ENCODE peak calls at places on chromosomes 4 and X, in four cellular contexts. M is HTR-8/SVneo, O is NCI-H774, P is nephron progenitor cell. X is an unnamed sample.

GRCh38 chr4:77172336-77172735 is 15.3 kb downstream of the CCNG2 start:
- DNase-seq in M (peak; percentile 61), O (no peak), P (no peak), X (no peak)

GRCh38 chr4:169861592-169861991 is 103.8 kb upstream of the HPF1 start:
- DNase-seq in M (no peak), O (no peak), P (no peak), X (no peak)

GRCh38 chrX:16320765-16321355 is 153.6 kb downstream of the MAGEB17 start:
- DNase-seq in M (peak; percentile 13), O (no peak), P (no peak), X (no peak)

GRCh38 chr4:74418063-74418670 is 26.8 kb upstream of the AREG start:
- DNase-seq in M (peak; percentile 7), O (no peak), P (no peak), X (no peak)

GRCh38 chrX:66000628-66001275 is 39.1 kb downstream of the VSIG4 start:
- DNase-seq in M (no peak), O (no peak), P (no peak), X (no peak)

GRCh38 chr4:54998991-54999390 is 126.4 kb downstream of the KDR start:
- DNase-seq in M (no peak), O (no peak), P (no peak), X (no peak)

GRCh38 chrX:16639966-16640365 is 10.0 kb upstream of the S100G start:
- DNase-seq in M (no peak), O (no peak), P (no peak), X (no peak)

GRCh38 chrX:40176979-40177430 is 79.2 kb upstream of the BCOR start:
- DNase-seq in M (no peak), O (no peak), P (no peak), X (no peak)

GRCh38 chr4:151099976-151100417 is 569 bp downstream of the RPS3A start:
- DNase-seq in M (no peak), O (no peak), P (no peak), X (no peak)

GRCh38 chr4:101597204-101597603 is 193.3 kb upstream of the BANK1 start:
- DNase-seq in M (no peak), O (no peak), P (no peak), X (no peak)

X was measured in SHP77 treated with DMSO at 0.1 percent for 48 hours.